ENCODE peak calls at places on chromosomes 5 and 9, in five cellular contexts. One of them, this sample, is unnamed. For H3K4me1, the result is how much of the 10 kb centered on the place peaks cover.

GRCh38 chr5:5721881-5722280 is 299.4 kb downstream of the ICE1 start:
- DNase-seq in colonic mucosa: no peak
- DNase-seq in fibroblast of lung: no peak
- DNase-seq in hepatocyte: no peak
- DNase-seq in IMR-90: no peak
- DNase-seq in this sample: no peak

GRCh38 chr5:10464173-10464572 is 22.5 kb downstream of the ROPN1L start:
- DNase-seq in fibroblast of lung: no peak
- DNase-seq in IMR-90: no peak
- DNase-seq in hepatocyte: no peak
- DNase-seq in colonic mucosa: no peak
- DNase-seq in this sample: no peak

GRCh38 chr9:113952651-113953050 is 76.5 kb downstream of the ZNF618 start:
- DNase-seq in hepatocyte: no peak
- DNase-seq in IMR-90: no peak
- DNase-seq in colonic mucosa: no peak
- DNase-seq in fibroblast of lung: peak
- DNase-seq in this sample: no peak

GRCh38 chr9:132670816-132671371 is 630 bp downstream of the GTF3C4 start:
- DNase-seq in hepatocyte: peak
- DNase-seq in fibroblast of lung: no peak
- DNase-seq in colonic mucosa: peak
- DNase-seq in IMR-90: peak
- DNase-seq in this sample: peak

GRCh38 chr5:126988021-126988569 is 42.3 kb downstream of the MARCHF3 start:
- DNase-seq in colonic mucosa: no peak
- DNase-seq in fibroblast of lung: no peak
- DNase-seq in hepatocyte: no peak
- DNase-seq in IMR-90: no peak
- DNase-seq in this sample: peak

GRCh38 chr5:56340196-56340980 is 107.3 kb upstream of the ANKRD55 start:
- DNase-seq in colonic mucosa: no peak
- DNase-seq in fibroblast of lung: no peak
- DNase-seq in IMR-90: peak
- DNase-seq in hepatocyte: no peak
- DNase-seq in this sample: no peak

GRCh38 chr5:125484272-125485002 is 738.0 kb upstream of the ZNF608 start:
- DNase-seq in fibroblast of lung: peak
- DNase-seq in colonic mucosa: peak
- DNase-seq in IMR-90: peak
- DNase-seq in hepatocyte: peak
- DNase-seq in this sample: peak

GRCh38 chr5:75051217-75051751 is 1.1 kb downstream of the GCNT4 start:
- DNase-seq in fibroblast of lung: no peak
- DNase-seq in hepatocyte: peak
- DNase-seq in colonic mucosa: peak
- DNase-seq in IMR-90: no peak
- DNase-seq in this sample: peak

GRCh38 chr9:86854898-86855523 is 92.3 kb downstream of the GAS1 start:
- DNase-seq in IMR-90: peak
- DNase-seq in hepatocyte: peak
- DNase-seq in colonic mucosa: no peak
- DNase-seq in fibroblast of lung: peak
- DNase-seq in this sample: no peak

GRCh38 chr5:125835293-125836172 is 587.7 kb upstream of the GRAMD2B start:
- DNase-seq in hepatocyte: peak
- DNase-seq in colonic mucosa: peak
- DNase-seq in fibroblast of lung: peak
- DNase-seq in IMR-90: peak
- DNase-seq in this sample: no peak

GRCh38 chr5:34923694-34924461 is 5.5 kb upstream of the DNAJC21 start:
- DNase-seq in hepatocyte: peak
- DNase-seq in IMR-90: peak
- DNase-seq in fibroblast of lung: peak
- DNase-seq in colonic mucosa: no peak
- DNase-seq in this sample: no peak

GRCh38 chr9:132769895-132770774 is 99.9 kb downstream of the GTF3C4 start:
- DNase-seq in hepatocyte: peak
- DNase-seq in fibroblast of lung: peak
- DNase-seq in colonic mucosa: peak
- DNase-seq in IMR-90: peak
- DNase-seq in this sample: peak

GRCh38 chr5:57302643-57303042 is 128.8 kb downstream of the GPBP1 start:
- DNase-seq in IMR-90: peak
- DNase-seq in colonic mucosa: no peak
- DNase-seq in fibroblast of lung: peak
- DNase-seq in hepatocyte: no peak
- DNase-seq in this sample: no peak

GRCh38 chr5:122022966-122023365 is 55.1 kb downstream of the LOX start:
- DNase-seq in hepatocyte: no peak
- DNase-seq in fibroblast of lung: no peak
- DNase-seq in IMR-90: no peak
- DNase-seq in colonic mucosa: no peak
- DNase-seq in this sample: no peak

GRCh38 chr9:112059145-112059979 is 115.7 kb downstream of the SUSD1 start:
- DNase-seq in IMR-90: peak
- DNase-seq in colonic mucosa: peak
- DNase-seq in fibroblast of lung: peak
- DNase-seq in hepatocyte: peak
- DNase-seq in this sample: peak

GRCh38 chr5:116272281-116272941 is 187.6 kb downstream of the COMMD10 start:
- DNase-seq in IMR-90: peak
- DNase-seq in hepatocyte: no peak
- DNase-seq in colonic mucosa: no peak
- DNase-seq in fibroblast of lung: peak
- DNase-seq in this sample: no peak

GRCh38 chr5:181200816-181201215 is 4.2 kb downstream of the TRIM7 start:
- DNase-seq in colonic mucosa: no peak
- DNase-seq in fibroblast of lung: no peak
- DNase-seq in IMR-90: no peak
- DNase-seq in hepatocyte: no peak
- DNase-seq in this sample: no peak

GRCh38 chr9:129783516-129784361 is 19.2 kb upstream of the TOR1B start:
- DNase-seq in colonic mucosa: peak
- DNase-seq in hepatocyte: peak
- DNase-seq in fibroblast of lung: peak
- DNase-seq in IMR-90: peak
- DNase-seq in this sample: no peak

GRCh38 chr5:30099634-30100033 is 1093.9 kb upstream of the CDH6 start:
- DNase-seq in hepatocyte: no peak
- DNase-seq in colonic mucosa: no peak
- DNase-seq in IMR-90: no peak
- DNase-seq in fibroblast of lung: peak
- DNase-seq in this sample: no peak

GRCh38 chr5:159978358-159978757 is 30.6 kb upstream of the TTC1 start:
- DNase-seq in fibroblast of lung: no peak
- DNase-seq in colonic mucosa: no peak
- DNase-seq in IMR-90: no peak
- DNase-seq in hepatocyte: no peak
- DNase-seq in this sample: no peak

GRCh38 chr9:126777733-126778132 is 27.1 kb upstream of the ZBTB43 start:
- DNase-seq in hepatocyte: peak
- DNase-seq in colonic mucosa: no peak
- DNase-seq in IMR-90: no peak
- DNase-seq in fibroblast of lung: no peak
- DNase-seq in this sample: no peak

GRCh38 chr9:136103651-136104487 is 8.8 kb upstream of the NACC2 start:
- DNase-seq in IMR-90: no peak
- DNase-seq in hepatocyte: no peak
- DNase-seq in colonic mucosa: peak
- DNase-seq in fibroblast of lung: no peak
- DNase-seq in this sample: no peak

GRCh38 chr9:124078641-124079040 is 67.1 kb downstream of the LHX2 start:
- DNase-seq in fibroblast of lung: peak
- DNase-seq in IMR-90: peak
- DNase-seq in hepatocyte: no peak
- DNase-seq in colonic mucosa: no peak
- DNase-seq in this sample: no peak

GRCh38 chr5:368162-369084 is 46.9 kb downstream of the AHRR start:
- DNase-seq in colonic mucosa: peak
- DNase-seq in IMR-90: peak
- DNase-seq in hepatocyte: no peak
- DNase-seq in fibroblast of lung: peak
- DNase-seq in this sample: peak

GRCh38 chr5:144391044-144391443 is 220.4 kb downstream of the KCTD16 start:
- DNase-seq in fibroblast of lung: no peak
- DNase-seq in hepatocyte: no peak
- DNase-seq in colonic mucosa: no peak
- DNase-seq in IMR-90: no peak
- DNase-seq in this sample: no peak

GRCh38 chr9:116647515-116647809 is 39.6 kb upstream of the TRIM32 start:
- DNase-seq in colonic mucosa: no peak
- DNase-seq in hepatocyte: no peak
- DNase-seq in IMR-90: no peak
- DNase-seq in fibroblast of lung: no peak
- DNase-seq in this sample: no peak
- TF ChIP-seq CTCF in colonic mucosa: no peak
- TF ChIP-seq CTCF in hepatocyte: no peak
- TF ChIP-seq CTCF in IMR-90: no peak
- TF ChIP-seq CTCF in fibroblast of lung: no peak
- TF ChIP-seq CTCF in this sample: no peak

DNA sequence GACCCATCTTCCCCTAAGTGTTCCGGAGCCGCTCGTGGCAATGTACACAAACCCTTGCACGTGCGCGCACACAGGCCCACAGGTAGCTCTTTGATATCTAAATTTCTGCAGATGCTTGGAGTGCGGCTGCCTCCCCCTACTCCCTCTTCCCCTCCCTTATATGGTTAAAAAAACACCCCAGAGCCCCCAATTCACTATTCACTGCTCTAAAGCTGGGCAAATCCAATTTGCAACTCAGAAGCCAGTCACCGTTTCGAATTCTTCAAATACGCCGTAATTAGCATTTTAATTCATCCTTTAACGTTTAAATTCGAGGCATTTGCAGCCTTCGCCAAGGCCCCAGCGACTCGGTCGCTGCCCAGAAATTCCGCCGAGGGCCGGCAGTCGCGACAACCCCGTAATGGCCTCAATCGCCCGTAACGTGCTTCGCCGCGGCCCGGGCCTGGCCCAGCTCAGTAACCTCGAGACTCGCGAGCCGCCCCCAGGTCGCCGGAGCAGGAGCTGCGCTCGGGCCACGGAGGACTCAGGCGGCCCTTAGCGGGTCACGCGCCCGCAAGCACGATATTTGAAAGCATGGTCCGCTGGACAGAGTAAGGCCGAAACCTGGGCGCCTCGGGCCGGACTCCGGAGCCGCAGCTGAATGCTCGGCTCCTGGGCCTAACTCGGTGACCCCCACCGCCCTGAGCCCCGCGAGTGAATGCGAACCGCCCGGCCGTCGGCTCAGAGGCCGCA is 1.3 kb downstream of the IRX2 start:
- DNase-seq in hepatocyte: peak
- DNase-seq in IMR-90: no peak
- DNase-seq in fibroblast of lung: no peak
- DNase-seq in colonic mucosa: no peak
- DNase-seq in this sample: no peak
- H3K27ac ChIP-seq in hepatocyte: peak
- H3K27ac ChIP-seq in IMR-90: no peak
- H3K27ac ChIP-seq in fibroblast of lung: no peak
- H3K27ac ChIP-seq in colonic mucosa: no peak
- H3K27ac ChIP-seq in this sample: no peak

DNA sequence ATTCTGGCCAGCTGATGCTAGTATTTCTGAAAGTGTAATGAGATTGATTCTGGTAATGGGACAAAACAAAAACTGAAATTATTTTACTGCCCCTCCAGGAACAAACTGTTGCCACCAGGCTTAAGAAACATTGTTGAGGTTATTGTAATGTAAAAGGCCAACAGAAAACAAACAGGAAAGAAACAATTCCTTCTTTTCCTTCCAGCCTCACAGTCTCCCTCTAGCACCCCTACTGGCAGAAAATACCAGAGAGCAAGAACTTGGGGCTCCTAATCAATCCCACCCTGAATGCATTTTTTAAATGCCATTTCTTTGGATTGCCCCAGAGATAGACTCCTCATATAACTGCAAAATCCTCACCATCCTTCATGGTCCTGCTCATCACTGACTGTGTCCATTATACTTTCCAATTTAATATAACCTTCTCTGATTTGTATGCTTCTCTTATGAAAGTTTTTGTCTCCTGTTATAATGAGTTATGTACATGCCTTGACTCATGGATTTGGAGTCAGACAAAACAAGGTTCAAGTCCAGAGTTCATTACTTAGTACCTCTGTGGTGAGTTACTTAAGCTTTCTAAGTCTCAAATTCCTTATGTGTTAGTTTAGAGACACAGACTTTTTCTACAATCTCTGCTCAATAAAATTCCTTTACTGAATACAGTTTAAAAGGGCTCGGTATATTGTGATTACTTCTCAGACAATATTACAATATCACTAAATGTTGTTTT is 157.9 kb upstream of the FBN2 start:
- DNase-seq in IMR-90: peak
- DNase-seq in colonic mucosa: no peak
- DNase-seq in hepatocyte: no peak
- DNase-seq in fibroblast of lung: peak
- DNase-seq in this sample: no peak
- H3K4me1 ChIP-seq in IMR-90: under half
- H3K4me1 ChIP-seq in colonic mucosa: under half
- H3K4me1 ChIP-seq in hepatocyte: under half
- H3K4me1 ChIP-seq in fibroblast of lung: under half
- H3K4me1 ChIP-seq in this sample: under half

GRCh38 chr5:131633830-131634229 is 1.2 kb downstream of the RAPGEF6 start:
- DNase-seq in fibroblast of lung: no peak
- DNase-seq in colonic mucosa: no peak
- DNase-seq in IMR-90: no peak
- DNase-seq in hepatocyte: no peak
- DNase-seq in this sample: no peak

GRCh38 chr5:131634996-131635754 is at the start of gene RAPGEF6:
- DNase-seq in colonic mucosa: peak
- DNase-seq in IMR-90: peak
- DNase-seq in fibroblast of lung: peak
- DNase-seq in hepatocyte: peak
- DNase-seq in this sample: peak

GRCh38 chr5:131637694-131638093 is 2.7 kb upstream of the RAPGEF6 start:
- DNase-seq in colonic mucosa: no peak
- DNase-seq in hepatocyte: no peak
- DNase-seq in IMR-90: no peak
- DNase-seq in fibroblast of lung: no peak
- DNase-seq in this sample: no peak

GRCh38 chr5:131635755-131636479 is 888 bp upstream of the RAPGEF6 start:
- DNase-seq in IMR-90: no peak
- DNase-seq in hepatocyte: peak
- DNase-seq in fibroblast of lung: peak
- DNase-seq in colonic mucosa: no peak
- DNase-seq in this sample: no peak

DNA sequence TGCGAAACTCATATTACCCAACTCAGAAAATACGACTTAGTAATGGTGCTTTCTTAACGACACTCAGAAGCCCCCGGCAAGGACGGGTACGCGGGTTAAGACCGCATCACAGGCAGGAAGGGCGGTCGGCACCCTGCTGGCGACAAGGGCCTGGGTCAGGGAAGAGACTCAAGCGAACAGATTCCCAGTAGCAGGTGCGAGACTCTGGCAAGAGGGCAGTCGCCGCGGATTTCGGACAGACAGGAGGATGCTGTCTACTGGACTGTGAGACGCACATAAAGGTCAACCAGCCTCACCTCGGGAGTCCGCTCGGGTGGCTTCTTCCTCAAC is 398 bp downstream of the RAPGEF6 start:
- DNase-seq in IMR-90: peak
- DNase-seq in fibroblast of lung: peak
- DNase-seq in hepatocyte: peak
- DNase-seq in colonic mucosa: peak
- DNase-seq in this sample: peak
- TF ChIP-seq CTCF in IMR-90: no peak
- TF ChIP-seq CTCF in fibroblast of lung: no peak
- TF ChIP-seq CTCF in hepatocyte: no peak
- TF ChIP-seq CTCF in colonic mucosa: no peak
- TF ChIP-seq CTCF in this sample: no peak